ENCODE peak calls at places on chromosomes 7 and 10, in five cellular contexts. U is fibroblast of lung, A is SK-N-SH, O is neural progenitor cell, F is mammary epithelial cell. P is an unnamed sample.

GRCh38 chr10:43218206-43218950 is 48.5 kb downstream of the RASGEF1A start:
- DNase-seq in U (peak; percentile 86), A (no peak), O (no peak), F (peak; percentile 71), P (peak; percentile 95)

GRCh38 chr7:136709876-136710275 is 158.6 kb upstream of the CHRM2 start:
- DNase-seq in U (no peak), A (peak; percentile 49), O (no peak), F (no peak), P (no peak)

GRCh38 chr7:106405697-106406141 is 120.9 kb upstream of the NAMPT start:
- DNase-seq in U (no peak), A (no peak), O (no peak), F (no peak), P (no peak)

GRCh38 chr7:111827863-111828504 is 265.7 kb upstream of the IMMP2L start:
- DNase-seq in U (peak; percentile 74), A (no peak), O (no peak), F (peak; percentile 79), P (no peak)

GRCh38 chr7:3200504-3200903 is 100.5 kb upstream of the SDK1 start:
- DNase-seq in U (peak; percentile 49), A (peak; percentile 53), O (peak; percentile 48), F (peak; percentile 23), P (no peak)

GRCh38 chr7:108335264-108335918 is 120.8 kb downstream of the NRCAM start:
- DNase-seq in U (peak; percentile 45), A (peak; percentile 30), O (no peak), F (no peak), P (no peak)

GRCh38 chr7:43463401-43463980 is 119.4 kb upstream of the STK17A start:
- DNase-seq in U (peak; percentile 40), A (no peak), O (peak; percentile 18), F (peak; percentile 66), P (no peak)

GRCh38 chr10:77501152-77501845 is 136.3 kb downstream of the KCNMA1 start:
- DNase-seq in U (peak; percentile 93), A (no peak), O (no peak), F (peak; percentile 78), P (peak; percentile 90)

GRCh38 chr10:50286517-50286916 is 35.2 kb upstream of the ASAH2 start:
- DNase-seq in U (peak; percentile 29), A (no peak), O (no peak), F (no peak), P (no peak)

GRCh38 chr10:49140306-49141175 is 6.7 kb upstream of the FAM170B start:
- DNase-seq in U (no peak), A (no peak), O (no peak), F (no peak), P (no peak)

GRCh38 chr7:55019691-55020480 is 1.1 kb downstream of the EGFR start:
- DNase-seq in U (peak; percentile 29), A (peak; percentile 75), O (peak; percentile 59), F (peak; percentile 27), P (peak; percentile 89)

GRCh38 chr7:111090834-111091233 is at the start of gene LRRN3:
- DNase-seq in U (peak; percentile 75), A (peak; percentile 72), O (peak; percentile 25), F (no peak), P (peak; percentile 9)

GRCh38 chr10:107687702-107688101 is 523.2 kb upstream of the SORCS1 start:
- DNase-seq in U (no peak), A (no peak), O (no peak), F (peak; percentile 76), P (no peak)

GRCh38 chr7:132904209-132904608 is 177.7 kb downstream of the CHCHD3 start:
- DNase-seq in U (peak; percentile 5), A (no peak), O (no peak), F (peak; percentile 18), P (no peak)

GRCh38 chr10:95048206-95048605 is 21.1 kb downstream of the CYP2C8 start:
- DNase-seq in U (no peak), A (no peak), O (no peak), F (no peak), P (no peak)

GRCh38 chr7:32259917-32260596 is 189.8 kb upstream of the PDE1C start:
- DNase-seq in U (no peak), A (no peak), O (no peak), F (no peak), P (no peak)

GRCh38 chr7:47757946-47758371 is 176.0 kb upstream of the TNS3 start:
- DNase-seq in U (peak; percentile 92), A (no peak), O (no peak), F (peak; percentile 67), P (peak; percentile 91)

GRCh38 chr7:139748936-139749335 is 28.9 kb downstream of the HIPK2 start:
- DNase-seq in U (no peak), A (no peak), O (no peak), F (no peak), P (no peak)

GRCh38 chr10:108785011-108785410 is 1138.3 kb downstream of the XPNPEP1 start:
- DNase-seq in U (no peak), A (no peak), O (no peak), F (no peak), P (no peak)

GRCh38 chr10:132446661-132447445 is 49.9 kb downstream of the PWWP2B start:
- DNase-seq in U (peak; percentile 33), A (peak; percentile 66), O (no peak), F (peak; percentile 64), P (peak; percentile 95)

GRCh38 chr10:130814610-130815009 is 496.9 kb downstream of the TCERG1L start:
- DNase-seq in U (no peak), A (no peak), O (no peak), F (no peak), P (no peak)

GRCh38 chr7:114084381-114085312 is 165.8 kb upstream of the PPP1R3A start:
- DNase-seq in U (peak; percentile 37), A (peak; percentile 44), O (peak; percentile 72), F (no peak), P (peak; percentile 91)

GRCh38 chr7:67918158-67918557 is 921.5 kb downstream of the TYW1 start:
- DNase-seq in U (no peak), A (no peak), O (no peak), F (no peak), P (no peak)

GRCh38 chr10:22750131-22750530 is 35.8 kb upstream of the PIP4K2A start:
- DNase-seq in U (no peak), A (no peak), O (no peak), F (no peak), P (no peak)

GRCh38 chr10:23294638-23295247 is 49.9 kb downstream of the C10orf67 start:
- DNase-seq in U (no peak), A (peak; percentile 19), O (peak; percentile 12), F (no peak), P (no peak)

GRCh38 chr10:25082276-25083204 is 66.1 kb downstream of the THNSL1 start:
- DNase-seq in U (peak; percentile 19), A (no peak), O (no peak), F (no peak), P (no peak)

GRCh38 chr10:11036424-11037011 is 18.8 kb downstream of the CELF2 start:
- DNase-seq in U (peak; percentile 39), A (peak; percentile 55), O (peak; percentile 59), F (peak; percentile 19), P (peak; percentile 79)
- TF ChIP-seq CTCF in U (peak; percentile 64), A (peak; percentile 38), O (peak; percentile 72), F (peak; percentile 49), P (peak; percentile 69)

GRCh38 chr7:18429547-18429946 is 66.0 kb upstream of the HDAC9 start:
- DNase-seq in U (peak; percentile 67), A (no peak), O (no peak), F (peak; percentile 26), P (peak; percentile 59)
- H2AFZ ChIP-seq in U (no peak overlapping the region), A (peak overlapping the region; percentile 48), O (no peak overlapping the region), F (peak overlapping the region; percentile 30), P (no peak overlapping the region)

GRCh38 chr10:63133787-63134557 is 844 bp downstream of the NRBF2 start:
- DNase-seq in U (peak; percentile 60), A (no peak), O (no peak), F (peak; percentile 40), P (peak; percentile 66)
- H3K79me2 ChIP-seq in U (peaks cover 54% of the 10 kb centered on the region), A (peaks cover 58% of the 10 kb centered on the region), O (peaks cover 57% of the 10 kb centered on the region), F (peaks cover 57% of the 10 kb centered on the region), P (peaks cover 56% of the 10 kb centered on the region)

GRCh38 chr10:72331575-72332422 is 22.9 kb downstream of the DNAJB12 start:
- DNase-seq in U (peak; percentile 88), A (peak; percentile 94), O (peak; percentile 94), F (peak; percentile 98), P (peak; percentile 95)
- TF ChIP-seq CTCF in U (no peak), A (peak; percentile 20), O (peak; percentile 42), F (no peak), P (no peak)

GRCh38 chr10:58239561-58240169 is 28.0 kb downstream of the IPMK start:
- DNase-seq in U (peak; percentile 20), A (no peak), O (no peak), F (peak; percentile 44), P (peak; percentile 74)

GRCh38 chr10:58240531-58240930 is 27.2 kb downstream of the IPMK start:
- DNase-seq in U (peak; percentile 70), A (no peak), O (no peak), F (no peak), P (peak; percentile 82)

GRCh38 chr10:58243269-58243668 is 24.4 kb downstream of the IPMK start:
- DNase-seq in U (no peak), A (no peak), O (no peak), F (no peak), P (no peak)

GRCh38 chr10:58237014-58237830 is 30.5 kb downstream of the IPMK start:
- DNase-seq in U (peak; percentile 96), A (no peak), O (no peak), F (peak; percentile 68), P (peak; percentile 73)

DNA sequence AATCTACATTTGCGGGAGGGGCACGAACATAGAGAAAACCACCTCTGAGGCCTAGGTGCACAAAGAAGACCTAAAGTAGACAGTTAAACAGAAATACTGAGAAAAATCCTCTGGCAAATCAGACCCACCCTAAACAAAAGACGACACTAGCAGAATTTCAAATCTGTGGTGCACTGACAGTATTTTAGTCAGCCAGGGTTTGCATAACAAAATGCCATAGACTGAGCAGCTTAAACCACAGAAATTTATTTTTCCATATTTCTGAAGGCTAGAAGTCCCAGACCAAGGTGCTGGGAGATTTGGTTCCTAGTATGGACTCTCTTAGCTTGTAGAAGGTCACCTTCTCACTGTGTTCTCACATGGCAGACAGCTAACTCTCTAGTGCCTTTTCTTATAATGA is 26.3 kb downstream of the IPMK start:
- DNase-seq in U (peak; percentile 65), A (no peak), O (no peak), F (no peak), P (peak; percentile 83)
- H2AFZ ChIP-seq in U (no peak overlapping the region), A (no peak overlapping the region), O (no peak overlapping the region), F (no peak overlapping the region), P (no peak overlapping the region)

GRCh38 chr10:45585131-45585530 is 87.4 kb downstream of the ZFAND4 start:
- DNase-seq in U (no peak), A (no peak), O (no peak), F (no peak), P (no peak)

GRCh38 chr10:45582386-45582781 is 90.2 kb downstream of the ZFAND4 start:
- DNase-seq in U (no peak), A (no peak), O (no peak), F (no peak), P (no peak)

GRCh38 chr10:45589009-45589408 is 83.6 kb downstream of the ZFAND4 start:
- DNase-seq in U (no peak), A (no peak), O (no peak), F (no peak), P (no peak)

GRCh38 chr10:45589868-45590267 is 82.7 kb downstream of the ZFAND4 start:
- DNase-seq in U (no peak), A (no peak), O (no peak), F (no peak), P (no peak)

GRCh38 chr10:45586028-45586824 is 86.3 kb downstream of the ZFAND4 start:
- DNase-seq in U (no peak), A (no peak), O (no peak), F (no peak), P (no peak)
- H3K79me2 ChIP-seq in U (no peaks in the 10 kb centered on the region), A (peaks cover 32% of the 10 kb centered on the region), O (peaks cover 5% of the 10 kb centered on the region), F (peaks cover 29% of the 10 kb centered on the region), P (peaks cover 12% of the 10 kb centered on the region)

GRCh38 chr7:119252962-119253361 is 1020.0 kb upstream of the KCND2 start:
- DNase-seq in U (no peak), A (no peak), O (no peak), F (no peak), P (no peak)
- TF ChIP-seq CTCF in U (no peak), A (no peak), O (no peak), F (no peak), P (no peak)